ENCODE peak calls at places on chromosomes 12 and 14, in four cellular contexts. I is K562, L is WTC11, M is HepG2. C is an unnamed sample.

GRCh38 chr12:130686511-130686981 is 29.6 kb downstream of the RIMBP2 start:
- DNase-seq in M (no peak), L (no peak), I (no peak), C (no peak)

GRCh38 chr12:102197789-102198188 is at the start of gene PMCH:
- DNase-seq in I (no peak), M (no peak), L (no peak), C (no peak)

GRCh38 chr12:75481774-75482173 is 1.2 kb downstream of the GLIPR1 start:
- DNase-seq in M (no peak), L (no peak), I (no peak), C (no peak)

GRCh38 chr14:89667983-89668382 is 250.9 kb upstream of the FOXN3 start:
- DNase-seq in M (no peak), I (no peak), L (no peak), C (no peak)

GRCh38 chr12:1282670-1283361 is 291.8 kb downstream of the ERC1 start:
- DNase-seq in I (no peak), M (no peak), L (no peak), C (no peak)

GRCh38 chr14:59919582-59920377 is at the start of gene LRRC9:
- DNase-seq in I (peak), L (peak), M (peak), C (peak)

GRCh38 chr12:56629459-56630179 is 507 bp downstream of the BAZ2A start:
- DNase-seq in M (no peak), I (peak), L (no peak), C (no peak)

GRCh38 chr14:88241810-88242209 is 81.3 kb downstream of the KCNK10 start:
- DNase-seq in I (no peak), M (no peak), L (no peak), C (no peak)

GRCh38 chr12:45660330-45660729 is 69.2 kb upstream of the ARID2 start:
- DNase-seq in M (no peak), I (no peak), L (no peak), C (no peak)

GRCh38 chr12:103840881-103841689 is at the start of gene NT5DC3:
- DNase-seq in M (peak), I (peak), L (peak), C (peak)

GRCh38 chr12:116320839-116321238 is 43.3 kb upstream of the MED13L start:
- DNase-seq in I (no peak), L (no peak), M (no peak), C (no peak)

GRCh38 chr12:83843531-83843930 is 1069.1 kb downstream of the SLC6A15 start:
- DNase-seq in M (no peak), L (no peak), I (no peak), C (no peak)

GRCh38 chr14:60356921-60357550 is 108.0 kb downstream of the PPM1A start:
- DNase-seq in I (no peak), M (no peak), L (peak), C (peak)

GRCh38 chr14:36618641-36619040 is 36.2 kb upstream of the NKX2-8 start:
- DNase-seq in I (no peak), M (no peak), L (no peak), C (no peak)

GRCh38 chr14:23445773-23446172 is 10.3 kb upstream of the MYH7 start:
- DNase-seq in I (no peak), L (no peak), M (no peak), C (no peak)

GRCh38 chr12:71958993-71959588 is 20.4 kb downstream of the TPH2 start:
- DNase-seq in L (no peak), I (no peak), M (no peak), C (no peak)

GRCh38 chr14:72700338-72701231 is 193.3 kb downstream of the DPF3 start:
- DNase-seq in M (no peak), I (no peak), L (no peak), C (no peak)

GRCh38 chr14:64303471-64303917 is 9.3 kb upstream of the ESR2 start:
- DNase-seq in I (peak), M (peak), L (no peak), C (peak)

GRCh38 chr14:52563120-52563519 is 10.5 kb downstream of the GPR137C start:
- DNase-seq in L (no peak), M (no peak), I (no peak), C (no peak)

GRCh38 chr14:99509871-99510555 is 28.8 kb downstream of the CCNK start:
- DNase-seq in L (no peak), M (no peak), I (no peak), C (no peak)

GRCh38 chr12:74152370-74152769 is 385.3 kb upstream of the ATXN7L3B start:
- DNase-seq in M (no peak), I (no peak), L (no peak), C (no peak)

GRCh38 chr12:41368006-41368405 is 179.9 kb downstream of the PDZRN4 start:
- DNase-seq in M (no peak), I (no peak), L (no peak), C (peak)

GRCh38 chr12:4118017-4118510 is 155.5 kb upstream of the CCND2 start:
- DNase-seq in L (no peak), I (no peak), M (no peak), C (no peak)

GRCh38 chr12:4118601-4119156 is 154.9 kb upstream of the CCND2 start:
- DNase-seq in L (no peak), I (no peak), M (no peak), C (no peak)

GRCh38 chr12:4117386-4118016 is 156.1 kb upstream of the CCND2 start:
- DNase-seq in M (no peak), I (no peak), L (no peak), C (no peak)

GRCh38 chr12:4120316-4120920 is 153.1 kb upstream of the CCND2 start:
- DNase-seq in L (no peak), M (no peak), I (no peak), C (no peak)

GRCh38 chr12:4119157-4119761 is 154.3 kb upstream of the CCND2 start:
- DNase-seq in M (no peak), I (no peak), L (no peak), C (no peak)
- TF ChIP-seq ELF4 in M (no peak), I (no peak), L (no peak), C (no peak)

DNA sequence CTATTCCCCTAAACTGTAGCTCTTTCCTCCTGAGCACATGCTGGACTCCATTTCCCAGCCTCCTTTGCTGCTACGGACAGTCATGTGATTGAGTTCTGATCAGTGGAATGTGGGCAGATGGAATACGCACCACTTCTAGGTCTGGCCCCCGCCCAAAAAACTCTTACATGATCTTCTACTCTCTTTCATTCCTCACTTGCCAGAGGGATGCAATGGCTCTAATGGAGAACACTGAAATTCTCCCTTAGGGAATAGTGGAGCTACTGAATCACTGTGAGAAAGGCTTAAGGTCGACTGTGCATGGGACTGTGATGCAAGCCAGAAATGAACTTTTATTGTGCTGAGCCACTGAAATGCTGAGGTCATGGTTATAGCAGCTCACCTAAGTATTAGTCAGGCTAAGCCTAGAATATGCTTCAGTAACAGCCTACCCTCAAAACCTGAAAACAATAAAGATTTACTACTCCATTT is 13.0 kb upstream of the TMED2 start:
- DNase-seq in I (peak), M (peak), L (peak), C (peak)
- TF ChIP-seq ELF4 in I (no peak), M (no peak), L (no peak), C (no peak)

GRCh38 chr14:105203057-105203494 is 22.0 kb upstream of the NUDT14 start:
- DNase-seq in M (no peak), I (peak), L (peak), C (peak)
- TF ChIP-seq ELF4 in M (no peak), I (no peak), L (no peak), C (no peak)

GRCh38 chr14:92459479-92460421 is 53.8 kb upstream of the RIN3 start:
- DNase-seq in M (no peak), I (no peak), L (no peak), C (no peak)
- TF ChIP-seq ELF4 in M (no peak), I (no peak), L (no peak), C (no peak)

DNA sequence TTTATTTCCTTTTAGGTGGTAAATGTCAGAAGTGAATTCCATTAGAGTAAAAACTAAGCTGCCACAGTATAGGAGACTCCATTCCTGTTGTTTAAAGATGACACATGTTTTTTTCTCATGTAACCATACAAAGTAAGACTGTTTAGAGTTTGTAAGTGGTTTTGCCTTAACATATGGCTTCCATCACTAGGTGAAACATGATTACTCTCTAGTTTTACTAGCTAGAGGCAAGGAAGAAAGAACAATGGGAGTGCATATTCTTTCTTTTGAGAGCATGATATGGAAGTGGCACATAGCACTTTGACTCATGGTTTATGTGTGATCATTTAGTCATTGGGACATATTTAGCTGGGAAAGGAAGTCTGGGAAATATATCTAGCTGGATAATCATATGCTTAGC is 7.7 kb downstream of the ATF7IP start:
- DNase-seq in I (no peak), L (no peak), M (no peak), C (no peak)
- TF ChIP-seq ELF4 in I (no peak), L (no peak), M (no peak), C (no peak)